ENCODE peak calls at places on chromosome 12, in five cellular contexts. D is tibial artery; H is NCI-H748 treated with DMSO at 0.1 percent for 48 hours; K is brain microvascular endothelial cell; O is activated CD4-positive, alpha-beta T cell treated with anti-CD3 and anti-CD28 coated beads, Interleukin-2, amount 50 U/mL, for 24 hours. Q is an unnamed sample.

GRCh38 chr12:124904306-124905098 is 9.9 kb downstream of the UBC start:
- DNase-seq in O (no peak), D (peak), K (peak), H (no peak), Q (no peak)

GRCh38 chr12:122067966-122068365 is 10.6 kb upstream of the MLXIP start:
- DNase-seq in K (no peak), H (no peak), O (no peak), D (peak), Q (no peak)

GRCh38 chr12:120094485-120094884 is 22.1 kb downstream of the RAB35 start:
- DNase-seq in H (no peak), D (no peak), O (no peak), K (no peak), Q (no peak)

GRCh38 chr12:39103552-39104165 is 198.3 kb upstream of the CPNE8 start:
- DNase-seq in H (peak), O (peak), K (peak), D (no peak), Q (peak)

GRCh38 chr12:91877461-91878230 is 268.0 kb downstream of the BTG1 start:
- DNase-seq in O (peak), D (no peak), K (no peak), H (peak), Q (no peak)

GRCh38 chr12:64034901-64035576 is 187.1 kb downstream of the KICS2 start:
- DNase-seq in D (no peak), K (no peak), H (no peak), O (no peak), Q (no peak)

GRCh38 chr12:11822071-11822818 is 172.8 kb downstream of the ETV6 start:
- DNase-seq in O (peak), H (no peak), D (no peak), K (peak), Q (no peak)

GRCh38 chr12:72872488-72872887 is 600.3 kb downstream of the TRHDE start:
- DNase-seq in K (no peak), O (no peak), D (no peak), H (peak), Q (peak)

GRCh38 chr12:43072431-43072830 is 479.6 kb downstream of the ADAMTS20 start:
- DNase-seq in K (no peak), H (no peak), O (no peak), D (no peak), Q (no peak)

GRCh38 chr12:58803893-58804292 is 116.4 kb downstream of the LRIG3 start:
- DNase-seq in D (no peak), O (no peak), H (no peak), K (peak), Q (no peak)

GRCh38 chr12:127280393-127281275 is 986.3 kb upstream of the TMEM132C start:
- DNase-seq in K (no peak), O (peak), H (no peak), D (no peak), Q (no peak)

Q was measured in COR-L47.